ENCODE peak calls at places on chromosomes 6 and 20, in seven cellular contexts. Q is LHCN-M2, L is Daoy, S is RCC 7860, Z is omental fat pad, K is SIG-M5, D is cardiac fibroblast. M is an unnamed sample.

GRCh38 chr6:81793811-81794210 is 41.3 kb upstream of the TENT5A start:
- DNase-seq in L (peak), K (no peak), S (no peak), Q (peak), Z (no peak), D (peak), M (no peak)

GRCh38 chr20:47392015-47392720 is 35.7 kb upstream of the ZMYND8 start:
- DNase-seq in S (peak), K (peak), Z (no peak), D (peak), Q (peak), L (peak), M (peak)

GRCh38 chr6:25842526-25842925 is 10.7 kb upstream of the SLC17A1 start:
- DNase-seq in D (no peak), S (no peak), Z (no peak), L (no peak), K (no peak), Q (no peak), M (no peak)

GRCh38 chr6:113690255-113690956 is 166.7 kb upstream of the MARCKS start:
- DNase-seq in K (no peak), L (peak), S (peak), D (peak), Q (peak), Z (no peak), M (peak)

GRCh38 chr6:30686908-30687658 is 638 bp upstream of the PPP1R18 start:
- DNase-seq in Z (peak), D (peak), Q (peak), S (peak), K (no peak), L (peak), M (peak)

GRCh38 chr6:30767158-30767943 is 23.0 kb upstream of the IER3 start:
- DNase-seq in L (no peak), S (peak), K (no peak), Z (no peak), Q (no peak), D (no peak), M (no peak)

GRCh38 chr6:149094934-149095341 is 222.6 kb upstream of the TAB2 start:
- DNase-seq in Z (no peak), D (peak), S (peak), Q (peak), L (no peak), K (no peak), M (peak)

GRCh38 chr6:9463311-9463710 is 951.6 kb downstream of the TFAP2A start:
- DNase-seq in Q (no peak), D (peak), Z (no peak), S (no peak), K (no peak), L (no peak), M (no peak)

GRCh38 chr20:58870293-58871014 is 17.9 kb downstream of the GNAS start:
- DNase-seq in S (peak), D (peak), Q (peak), K (no peak), Z (peak), L (peak), M (peak)

GRCh38 chr20:3129094-3129493 is 30.6 kb downstream of the FASTKD5 start:
- DNase-seq in Z (no peak), K (no peak), Q (no peak), D (no peak), L (no peak), S (no peak), M (no peak)

GRCh38 chr6:16168858-16169257 is 40.0 kb downstream of the MYLIP start:
- DNase-seq in K (no peak), D (peak), Q (peak), Z (no peak), L (peak), S (peak), M (no peak)

GRCh38 chr6:24140572-24140971 is 14.6 kb downstream of the NRSN1 start:
- DNase-seq in S (no peak), L (no peak), Q (no peak), K (no peak), Z (no peak), D (no peak), M (no peak)

GRCh38 chr6:162620067-162620466 is 107.5 kb downstream of the PRKN start:
- DNase-seq in Z (no peak), L (no peak), Q (no peak), K (no peak), D (no peak), S (no peak), M (no peak)

GRCh38 chr20:57774951-57775350 is 65.1 kb upstream of the PMEPA1 start:
- DNase-seq in L (no peak), S (no peak), D (no peak), Z (no peak), K (no peak), Q (no peak), M (no peak)

GRCh38 chr20:58723628-58723984 is 31.0 kb downstream of the NPEPL1 start:
- DNase-seq in S (no peak), L (no peak), Z (no peak), D (no peak), K (no peak), Q (no peak), M (no peak)

GRCh38 chr20:36344517-36345132 is 38.5 kb downstream of the DLGAP4 start:
- DNase-seq in L (peak), D (peak), Q (peak), S (no peak), K (no peak), Z (no peak), M (peak)

GRCh38 chr6:79377830-79378460 is 143.5 kb upstream of the HMGN3 start:
- DNase-seq in D (peak), L (no peak), Q (peak), K (no peak), S (no peak), Z (no peak), M (peak)

GRCh38 chr20:63106765-63107448 is 100.1 kb upstream of the BHLHE23 start:
- DNase-seq in K (no peak), D (no peak), Z (no peak), Q (no peak), L (no peak), S (no peak), M (no peak)

GRCh38 chr20:6402026-6402425 is 279.2 kb upstream of the FERMT1 start:
- DNase-seq in D (no peak), Z (no peak), L (no peak), K (no peak), S (no peak), Q (no peak), M (no peak)

GRCh38 chr6:140809694-140810101 is 1323.0 kb upstream of the GJE1 start:
- DNase-seq in Z (no peak), D (peak), S (peak), Q (peak), L (peak), K (no peak), M (no peak)

GRCh38 chr6:143135326-143135725 is 74.6 kb downstream of the AIG1 start:
- DNase-seq in K (no peak), Z (no peak), L (no peak), D (no peak), Q (peak), S (no peak), M (no peak)

GRCh38 chr6:97669191-97669651 is 386.2 kb upstream of the MMS22L start:
- DNase-seq in S (no peak), D (no peak), L (peak), K (no peak), Z (no peak), Q (peak), M (no peak)

GRCh38 chr20:12965212-12965879 is 43.4 kb upstream of the SPTLC3 start:
- DNase-seq in L (no peak), Z (no peak), D (no peak), S (no peak), Q (peak), K (no peak), M (no peak)

GRCh38 chr6:53956804-53957203 is 154.4 kb upstream of the MLIP start:
- DNase-seq in S (no peak), Q (no peak), Z (no peak), L (no peak), D (no peak), K (no peak), M (no peak)

GRCh38 chr6:136989591-136990578 is 54.9 kb downstream of the IL20RA start:
- DNase-seq in L (peak), D (peak), Z (no peak), S (no peak), Q (no peak), K (no peak), M (peak)

GRCh38 chr6:38755874-38756273 is 40.8 kb downstream of the DNAH8 start:
- DNase-seq in Z (no peak), Q (no peak), D (no peak), K (no peak), L (peak), S (no peak), M (no peak)

GRCh38 chr6:42349753-42350573 is 101.8 kb downstream of the TRERF1 start:
- DNase-seq in Q (no peak), K (no peak), D (no peak), S (no peak), L (no peak), Z (no peak), M (no peak)

GRCh38 chr6:149636116-149636515 is 12.4 kb downstream of the KATNA1 start:
- DNase-seq in Q (peak), L (peak), S (peak), D (peak), Z (no peak), K (no peak), M (peak)

GRCh38 chr6:48486373-48486772 is 375.4 kb upstream of the PTCHD4 start:
- DNase-seq in D (no peak), L (no peak), Q (no peak), Z (no peak), S (no peak), K (no peak), M (no peak)

GRCh38 chr6:32845381-32845884 is 1.6 kb upstream of the PSMB8 start:
- DNase-seq in L (no peak), Z (no peak), Q (no peak), D (no peak), S (no peak), K (no peak), M (no peak)

M was measured in MG63.